ENCODE peak calls at places on chromosome 5, in four cellular contexts. Y is heart right ventricle, B is MM.1S, R is IMR-90. I is an unnamed sample. For H3K4me1, the result is how much of the 10 kb centered on the place peaks cover.

GRCh38 chr5:108461628-108462367 is 79.9 kb upstream of the FBXL17 start:
- DNase-seq in R (peak), Y (no peak), B (peak), I (no peak)

GRCh38 chr5:109410389-109411174 is 808 bp upstream of the PJA2 start:
- DNase-seq in B (peak), R (peak), Y (peak), I (peak)

GRCh38 chr5:78320461-78320860 is 26.0 kb upstream of the AP3B1 start:
- DNase-seq in Y (no peak), R (peak), B (peak), I (no peak)

GRCh38 chr5:22431406-22431805 is 421.7 kb downstream of the CDH12 start:
- DNase-seq in Y (no peak), R (no peak), B (no peak), I (no peak)

GRCh38 chr5:175056831-175057230 is 332.4 kb downstream of the MSX2 start:
- DNase-seq in B (no peak), Y (no peak), R (no peak), I (no peak)

GRCh38 chr5:67375606-67376005 is 179.0 kb upstream of the CD180 start:
- DNase-seq in Y (no peak), R (no peak), B (no peak), I (no peak)

GRCh38 chr5:126385509-126385908 is 37.7 kb upstream of the GRAMD2B start:
- DNase-seq in R (no peak), Y (no peak), B (no peak), I (no peak)

GRCh38 chr5:103562084-103562452 is 521 bp downstream of the NUDT12 start:
- DNase-seq in B (no peak), R (no peak), Y (no peak), I (no peak)

GRCh38 chr5:77852514-77853352 is 76.6 kb upstream of the TBCA start:
- DNase-seq in B (no peak), Y (peak), R (peak), I (peak)

GRCh38 chr5:142920888-142921612 is 150.9 kb downstream of the ARHGAP26 start:
- DNase-seq in B (no peak), R (no peak), Y (no peak), I (no peak)

GRCh38 chr5:139104577-139105271 is 93.4 kb downstream of the SIL1 start:
- DNase-seq in B (no peak), R (peak), Y (peak), I (no peak)

GRCh38 chr5:82050955-82051354 is 79.1 kb downstream of the ATG10 start:
- DNase-seq in R (no peak), Y (no peak), B (no peak), I (no peak)

GRCh38 chr5:74167206-74167929 is 473.2 kb downstream of the ENC1 start:
- DNase-seq in R (peak), B (no peak), Y (no peak), I (no peak)

GRCh38 chr5:79560774-79561524 is 47.0 kb upstream of the HOMER1 start:
- DNase-seq in R (peak), B (peak), Y (no peak), I (no peak)

GRCh38 chr5:87359106-87359505 is 53.6 kb downstream of the CCNH start:
- DNase-seq in B (no peak), R (no peak), Y (no peak), I (no peak)

GRCh38 chr5:122259995-122260394 is 52.0 kb upstream of the SNCAIP start:
- DNase-seq in R (peak), B (no peak), Y (no peak), I (no peak)

GRCh38 chr5:79086116-79086515 is 16.5 kb downstream of the BHMT2 start:
- DNase-seq in R (no peak), B (no peak), Y (no peak), I (no peak)

GRCh38 chr5:135073771-135074345 is 39.8 kb upstream of the PITX1 start:
- DNase-seq in Y (no peak), B (no peak), R (peak), I (peak)

GRCh38 chr5:59842999-59843398 is 50.5 kb downstream of the PDE4D start:
- DNase-seq in Y (no peak), R (peak), B (no peak), I (no peak)

GRCh38 chr5:53407373-53407772 is 73.1 kb upstream of the FST start:
- DNase-seq in R (peak), Y (no peak), B (no peak), I (no peak)

GRCh38 chr5:10331341-10331796 is 22.1 kb upstream of the MARCHF6 start:
- DNase-seq in B (no peak), Y (peak), R (peak), I (peak)

GRCh38 chr5:62309107-62309506 is 3.1 kb downstream of the KIF2A start:
- DNase-seq in R (no peak), Y (no peak), B (no peak), I (no peak)

GRCh38 chr5:157275403-157275802 is 9.5 kb downstream of the CYFIP2 start:
- DNase-seq in Y (no peak), B (no peak), R (no peak), I (no peak)

GRCh38 chr5:157269763-157270272 is 3.9 kb downstream of the CYFIP2 start:
- DNase-seq in Y (no peak), B (no peak), R (no peak), I (no peak)

GRCh38 chr5:157269165-157269671 is 3.3 kb downstream of the CYFIP2 start:
- DNase-seq in R (no peak), B (no peak), Y (no peak), I (no peak)

GRCh38 chr5:157273131-157273556 is 7.2 kb downstream of the CYFIP2 start:
- DNase-seq in B (peak), R (no peak), Y (no peak), I (no peak)

GRCh38 chr5:157271740-157272271 is 5.9 kb downstream of the CYFIP2 start:
- DNase-seq in B (peak), R (no peak), Y (no peak), I (no peak)
- H3K4me3 ChIP-seq in B (peak), R (no peak), Y (no peak), I (no peak)

GRCh38 chr5:173001229-173001841 is 17.8 kb downstream of the ATP6V0E1 start:
- DNase-seq in R (no peak), B (peak), Y (no peak), I (no peak)
- H3K27ac ChIP-seq in R (no peak), B (peak), Y (no peak), I (no peak)

GRCh38 chr5:6726006-6726405 is 12.8 kb downstream of the TENT4A start:
- DNase-seq in R (no peak), B (no peak), Y (no peak), I (no peak)
- H3K4me1 ChIP-seq in R (half or more), B (half or more), Y (half or more), I (under half)

GRCh38 chr5:172769324-172769597 is 1.7 kb downstream of the DUSP1 start:
- DNase-seq in R (no peak), B (no peak), Y (no peak), I (no peak)
- H3K4me3 ChIP-seq in R (peak), B (peak), Y (peak), I (peak)

GRCh38 chr5:16723821-16724220 is 107.0 kb upstream of the RETREG1 start:
- DNase-seq in R (no peak), B (no peak), Y (no peak), I (no peak)

GRCh38 chr5:16725575-16725974 is 108.8 kb upstream of the RETREG1 start:
- DNase-seq in B (no peak), R (no peak), Y (no peak), I (no peak)

GRCh38 chr5:16726538-16726946 is 109.7 kb upstream of the RETREG1 start:
- DNase-seq in Y (peak), R (peak), B (peak), I (no peak)

GRCh38 chr5:16721151-16722102 is 104.6 kb upstream of the RETREG1 start:
- DNase-seq in B (no peak), R (no peak), Y (no peak), I (peak)
- H3K27ac ChIP-seq in B (no peak), R (no peak), Y (no peak), I (peak)

DNA sequence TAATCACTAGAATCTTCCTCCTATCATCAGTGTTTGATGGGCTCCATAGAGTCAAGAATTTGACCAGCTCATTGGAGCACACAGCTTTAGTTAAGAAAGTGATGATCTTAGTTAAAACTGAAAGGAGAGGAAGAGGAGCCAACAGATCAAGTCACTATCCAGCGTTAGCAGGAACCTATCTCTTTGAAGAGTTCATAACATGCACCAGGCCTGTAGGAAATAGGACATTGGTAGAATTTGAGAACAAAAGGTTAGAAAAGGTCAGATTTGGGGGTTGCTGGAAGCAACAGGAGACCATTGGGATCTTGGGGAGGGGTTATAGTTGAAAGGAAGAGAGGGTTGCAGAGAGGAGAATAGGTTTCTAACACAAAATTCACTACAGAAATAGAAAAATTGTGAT is 11.4 kb upstream of the ADRA1B start:
- DNase-seq in R (no peak), B (no peak), Y (no peak), I (no peak)
- H3K4me1 ChIP-seq in R (under half), B (under half), Y (under half), I (under half)

GRCh38 chr5:7546555-7546954 is 150.6 kb downstream of the ADCY2 start:
- DNase-seq in B (no peak), R (no peak), Y (no peak), I (no peak)
- H3K4me3 ChIP-seq in B (no peak), R (no peak), Y (no peak), I (no peak)

GRCh38 chr5:148828461-148829247 is 2.2 kb downstream of the ADRB2 start:
- DNase-seq in Y (no peak), R (peak), B (peak), I (no peak)

GRCh38 chr5:148827723-148828122 is 1.3 kb downstream of the ADRB2 start:
- DNase-seq in R (peak), B (no peak), Y (no peak), I (no peak)

GRCh38 chr5:148829248-148829594 is 2.8 kb downstream of the ADRB2 start:
- DNase-seq in R (no peak), Y (no peak), B (peak), I (no peak)

GRCh38 chr5:148830220-148830619 is 3.8 kb downstream of the ADRB2 start:
- DNase-seq in R (no peak), Y (no peak), B (no peak), I (no peak)

GRCh38 chr5:148829734-148830133 is 3.3 kb downstream of the ADRB2 start:
- DNase-seq in R (no peak), Y (no peak), B (no peak), I (no peak)
- H3K27ac ChIP-seq in R (no peak), Y (no peak), B (peak), I (no peak)

GRCh38 chr5:14187660-14188059 is 44.5 kb downstream of the TRIO start:
- DNase-seq in B (no peak), R (no peak), Y (no peak), I (no peak)
- H3K4me1 ChIP-seq in B (under half), R (under half), Y (half or more), I (under half)

I was measured in pancreas.